ENCODE peak calls at places on chromosome 22, in ten cellular contexts. One of them, this sample, is unnamed.

GRCh38 chr22:26364066-26365015 is 64.7 kb upstream of the ASPHD2 start:
- DNase-seq in CD4-positive, alpha-beta T cell: peak
- DNase-seq in PC-9: peak
- DNase-seq in activated CD8-positive, alpha-beta memory T cell treated with anti-CD3 and anti-CD28 coated beads for 4 hours: peak
- DNase-seq in left colon: peak
- DNase-seq in mucosa of gallbladder: peak
- DNase-seq in right lobe of liver: peak
- DNase-seq in upper lobe of right lung: no peak
- DNase-seq in stimulated activated CD4-positive, alpha-beta T cell treated with anti-CD3 and anti-CD28 coated beads, Interleukin-12 subunit alpha, Interleukin-12 subunit beta, amount 100 ng/mL, for 48 hours: peak
- DNase-seq in left ventricle myocardium inferior: peak
- DNase-seq in this sample: peak

GRCh38 chr22:38033522-38034277 is 23.5 kb upstream of the PICK1 start:
- DNase-seq in CD4-positive, alpha-beta T cell: no peak
- DNase-seq in PC-9: no peak
- DNase-seq in activated CD8-positive, alpha-beta memory T cell treated with anti-CD3 and anti-CD28 coated beads for 4 hours: no peak
- DNase-seq in left colon: no peak
- DNase-seq in mucosa of gallbladder: no peak
- DNase-seq in right lobe of liver: no peak
- DNase-seq in upper lobe of right lung: no peak
- DNase-seq in stimulated activated CD4-positive, alpha-beta T cell treated with anti-CD3 and anti-CD28 coated beads, Interleukin-12 subunit alpha, Interleukin-12 subunit beta, amount 100 ng/mL, for 48 hours: no peak
- DNase-seq in left ventricle myocardium inferior: no peak
- DNase-seq in this sample: no peak

GRCh38 chr22:31707519-31707918 is 42.4 kb downstream of the PRR14L start:
- DNase-seq in CD4-positive, alpha-beta T cell: no peak
- DNase-seq in PC-9: no peak
- DNase-seq in activated CD8-positive, alpha-beta memory T cell treated with anti-CD3 and anti-CD28 coated beads for 4 hours: no peak
- DNase-seq in left colon: no peak
- DNase-seq in mucosa of gallbladder: no peak
- DNase-seq in right lobe of liver: no peak
- DNase-seq in upper lobe of right lung: no peak
- DNase-seq in stimulated activated CD4-positive, alpha-beta T cell treated with anti-CD3 and anti-CD28 coated beads, Interleukin-12 subunit alpha, Interleukin-12 subunit beta, amount 100 ng/mL, for 48 hours: no peak
- DNase-seq in left ventricle myocardium inferior: no peak
- DNase-seq in this sample: peak

GRCh38 chr22:43624144-43624998 is 187.7 kb downstream of the EFCAB6 start:
- DNase-seq in CD4-positive, alpha-beta T cell: no peak
- DNase-seq in PC-9: peak
- DNase-seq in activated CD8-positive, alpha-beta memory T cell treated with anti-CD3 and anti-CD28 coated beads for 4 hours: no peak
- DNase-seq in left colon: no peak
- DNase-seq in mucosa of gallbladder: no peak
- DNase-seq in right lobe of liver: no peak
- DNase-seq in upper lobe of right lung: no peak
- DNase-seq in stimulated activated CD4-positive, alpha-beta T cell treated with anti-CD3 and anti-CD28 coated beads, Interleukin-12 subunit alpha, Interleukin-12 subunit beta, amount 100 ng/mL, for 48 hours: no peak
- DNase-seq in left ventricle myocardium inferior: no peak
- DNase-seq in this sample: no peak

GRCh38 chr22:23068832-23069385 is 1.4 kb upstream of the GNAZ start:
- DNase-seq in CD4-positive, alpha-beta T cell: no peak
- DNase-seq in PC-9: no peak
- DNase-seq in activated CD8-positive, alpha-beta memory T cell treated with anti-CD3 and anti-CD28 coated beads for 4 hours: no peak
- DNase-seq in left colon: peak
- DNase-seq in mucosa of gallbladder: no peak
- DNase-seq in right lobe of liver: no peak
- DNase-seq in upper lobe of right lung: peak
- DNase-seq in stimulated activated CD4-positive, alpha-beta T cell treated with anti-CD3 and anti-CD28 coated beads, Interleukin-12 subunit alpha, Interleukin-12 subunit beta, amount 100 ng/mL, for 48 hours: no peak
- DNase-seq in left ventricle myocardium inferior: no peak
- DNase-seq in this sample: peak

GRCh38 chr22:49935561-49935960 is 17.1 kb downstream of the CRELD2 start:
- DNase-seq in CD4-positive, alpha-beta T cell: no peak
- DNase-seq in PC-9: no peak
- DNase-seq in activated CD8-positive, alpha-beta memory T cell treated with anti-CD3 and anti-CD28 coated beads for 4 hours: peak
- DNase-seq in left colon: no peak
- DNase-seq in mucosa of gallbladder: no peak
- DNase-seq in right lobe of liver: no peak
- DNase-seq in upper lobe of right lung: no peak
- DNase-seq in stimulated activated CD4-positive, alpha-beta T cell treated with anti-CD3 and anti-CD28 coated beads, Interleukin-12 subunit alpha, Interleukin-12 subunit beta, amount 100 ng/mL, for 48 hours: no peak
- DNase-seq in left ventricle myocardium inferior: no peak
- DNase-seq in this sample: no peak

GRCh38 chr22:42439821-42440674 is 7.8 kb upstream of the NFAM1 start:
- DNase-seq in CD4-positive, alpha-beta T cell: no peak
- DNase-seq in PC-9: no peak
- DNase-seq in activated CD8-positive, alpha-beta memory T cell treated with anti-CD3 and anti-CD28 coated beads for 4 hours: no peak
- DNase-seq in left colon: peak
- DNase-seq in mucosa of gallbladder: no peak
- DNase-seq in right lobe of liver: no peak
- DNase-seq in upper lobe of right lung: peak
- DNase-seq in stimulated activated CD4-positive, alpha-beta T cell treated with anti-CD3 and anti-CD28 coated beads, Interleukin-12 subunit alpha, Interleukin-12 subunit beta, amount 100 ng/mL, for 48 hours: no peak
- DNase-seq in left ventricle myocardium inferior: no peak
- DNase-seq in this sample: no peak

GRCh38 chr22:37564111-37564711 is 3.9 kb downstream of the CDC42EP1 start:
- DNase-seq in CD4-positive, alpha-beta T cell: no peak
- DNase-seq in PC-9: no peak
- DNase-seq in activated CD8-positive, alpha-beta memory T cell treated with anti-CD3 and anti-CD28 coated beads for 4 hours: no peak
- DNase-seq in left colon: no peak
- DNase-seq in mucosa of gallbladder: no peak
- DNase-seq in right lobe of liver: no peak
- DNase-seq in upper lobe of right lung: no peak
- DNase-seq in stimulated activated CD4-positive, alpha-beta T cell treated with anti-CD3 and anti-CD28 coated beads, Interleukin-12 subunit alpha, Interleukin-12 subunit beta, amount 100 ng/mL, for 48 hours: no peak
- DNase-seq in left ventricle myocardium inferior: no peak
- DNase-seq in this sample: no peak

GRCh38 chr22:29260031-29260560 is 7.7 kb downstream of the RHBDD3 start:
- DNase-seq in CD4-positive, alpha-beta T cell: no peak
- DNase-seq in PC-9: no peak
- DNase-seq in activated CD8-positive, alpha-beta memory T cell treated with anti-CD3 and anti-CD28 coated beads for 4 hours: no peak
- DNase-seq in left colon: no peak
- DNase-seq in mucosa of gallbladder: no peak
- DNase-seq in right lobe of liver: peak
- DNase-seq in upper lobe of right lung: no peak
- DNase-seq in stimulated activated CD4-positive, alpha-beta T cell treated with anti-CD3 and anti-CD28 coated beads, Interleukin-12 subunit alpha, Interleukin-12 subunit beta, amount 100 ng/mL, for 48 hours: no peak
- DNase-seq in left ventricle myocardium inferior: no peak
- DNase-seq in this sample: no peak

GRCh38 chr22:37739611-37740049 is 42.8 kb downstream of the TRIOBP start:
- DNase-seq in CD4-positive, alpha-beta T cell: no peak
- DNase-seq in PC-9: no peak
- DNase-seq in activated CD8-positive, alpha-beta memory T cell treated with anti-CD3 and anti-CD28 coated beads for 4 hours: no peak
- DNase-seq in left colon: no peak
- DNase-seq in mucosa of gallbladder: no peak
- DNase-seq in right lobe of liver: no peak
- DNase-seq in upper lobe of right lung: peak
- DNase-seq in stimulated activated CD4-positive, alpha-beta T cell treated with anti-CD3 and anti-CD28 coated beads, Interleukin-12 subunit alpha, Interleukin-12 subunit beta, amount 100 ng/mL, for 48 hours: no peak
- DNase-seq in left ventricle myocardium inferior: peak
- DNase-seq in this sample: no peak

GRCh38 chr22:27794244-27794643 is 7.3 kb downstream of the MN1 start:
- DNase-seq in CD4-positive, alpha-beta T cell: no peak
- DNase-seq in PC-9: no peak
- DNase-seq in activated CD8-positive, alpha-beta memory T cell treated with anti-CD3 and anti-CD28 coated beads for 4 hours: no peak
- DNase-seq in left colon: no peak
- DNase-seq in mucosa of gallbladder: no peak
- DNase-seq in right lobe of liver: no peak
- DNase-seq in upper lobe of right lung: no peak
- DNase-seq in stimulated activated CD4-positive, alpha-beta T cell treated with anti-CD3 and anti-CD28 coated beads, Interleukin-12 subunit alpha, Interleukin-12 subunit beta, amount 100 ng/mL, for 48 hours: no peak
- DNase-seq in left ventricle myocardium inferior: no peak
- DNase-seq in this sample: no peak

GRCh38 chr22:49014227-49015201 is 813.2 kb downstream of the BRD1 start:
- DNase-seq in CD4-positive, alpha-beta T cell: no peak
- DNase-seq in PC-9: no peak
- DNase-seq in activated CD8-positive, alpha-beta memory T cell treated with anti-CD3 and anti-CD28 coated beads for 4 hours: no peak
- DNase-seq in left colon: no peak
- DNase-seq in mucosa of gallbladder: peak
- DNase-seq in right lobe of liver: peak
- DNase-seq in upper lobe of right lung: peak
- DNase-seq in stimulated activated CD4-positive, alpha-beta T cell treated with anti-CD3 and anti-CD28 coated beads, Interleukin-12 subunit alpha, Interleukin-12 subunit beta, amount 100 ng/mL, for 48 hours: no peak
- DNase-seq in left ventricle myocardium inferior: no peak
- DNase-seq in this sample: no peak

GRCh38 chr22:38202437-38203089 is 769 bp downstream of the MAFF start:
- DNase-seq in CD4-positive, alpha-beta T cell: no peak
- DNase-seq in PC-9: peak
- DNase-seq in activated CD8-positive, alpha-beta memory T cell treated with anti-CD3 and anti-CD28 coated beads for 4 hours: no peak
- DNase-seq in left colon: peak
- DNase-seq in mucosa of gallbladder: peak
- DNase-seq in right lobe of liver: peak
- DNase-seq in upper lobe of right lung: peak
- DNase-seq in stimulated activated CD4-positive, alpha-beta T cell treated with anti-CD3 and anti-CD28 coated beads, Interleukin-12 subunit alpha, Interleukin-12 subunit beta, amount 100 ng/mL, for 48 hours: no peak
- DNase-seq in left ventricle myocardium inferior: peak
- DNase-seq in this sample: peak

GRCh38 chr22:26168199-26168915 is 905 bp upstream of the SEZ6L start:
- DNase-seq in CD4-positive, alpha-beta T cell: no peak
- DNase-seq in PC-9: no peak
- DNase-seq in activated CD8-positive, alpha-beta memory T cell treated with anti-CD3 and anti-CD28 coated beads for 4 hours: no peak
- DNase-seq in left colon: no peak
- DNase-seq in mucosa of gallbladder: no peak
- DNase-seq in right lobe of liver: no peak
- DNase-seq in upper lobe of right lung: no peak
- DNase-seq in stimulated activated CD4-positive, alpha-beta T cell treated with anti-CD3 and anti-CD28 coated beads, Interleukin-12 subunit alpha, Interleukin-12 subunit beta, amount 100 ng/mL, for 48 hours: no peak
- DNase-seq in left ventricle myocardium inferior: no peak
- DNase-seq in this sample: no peak

GRCh38 chr22:30882181-30882771 is 86.3 kb downstream of the MORC2 start:
- DNase-seq in CD4-positive, alpha-beta T cell: no peak
- DNase-seq in PC-9: peak
- DNase-seq in activated CD8-positive, alpha-beta memory T cell treated with anti-CD3 and anti-CD28 coated beads for 4 hours: no peak
- DNase-seq in left colon: no peak
- DNase-seq in mucosa of gallbladder: no peak
- DNase-seq in right lobe of liver: peak
- DNase-seq in upper lobe of right lung: peak
- DNase-seq in stimulated activated CD4-positive, alpha-beta T cell treated with anti-CD3 and anti-CD28 coated beads, Interleukin-12 subunit alpha, Interleukin-12 subunit beta, amount 100 ng/mL, for 48 hours: no peak
- DNase-seq in left ventricle myocardium inferior: no peak
- DNase-seq in this sample: no peak

GRCh38 chr22:36753120-36753802 is 22.7 kb downstream of the IFT27 start:
- DNase-seq in CD4-positive, alpha-beta T cell: no peak
- DNase-seq in PC-9: peak
- DNase-seq in activated CD8-positive, alpha-beta memory T cell treated with anti-CD3 and anti-CD28 coated beads for 4 hours: no peak
- DNase-seq in left colon: no peak
- DNase-seq in mucosa of gallbladder: no peak
- DNase-seq in right lobe of liver: no peak
- DNase-seq in upper lobe of right lung: peak
- DNase-seq in stimulated activated CD4-positive, alpha-beta T cell treated with anti-CD3 and anti-CD28 coated beads, Interleukin-12 subunit alpha, Interleukin-12 subunit beta, amount 100 ng/mL, for 48 hours: no peak
- DNase-seq in left ventricle myocardium inferior: no peak
- DNase-seq in this sample: peak

GRCh38 chr22:41352058-41352457 is 29.7 kb upstream of the TEF start:
- DNase-seq in CD4-positive, alpha-beta T cell: no peak
- DNase-seq in PC-9: peak
- DNase-seq in activated CD8-positive, alpha-beta memory T cell treated with anti-CD3 and anti-CD28 coated beads for 4 hours: no peak
- DNase-seq in left colon: no peak
- DNase-seq in mucosa of gallbladder: no peak
- DNase-seq in right lobe of liver: no peak
- DNase-seq in upper lobe of right lung: no peak
- DNase-seq in stimulated activated CD4-positive, alpha-beta T cell treated with anti-CD3 and anti-CD28 coated beads, Interleukin-12 subunit alpha, Interleukin-12 subunit beta, amount 100 ng/mL, for 48 hours: no peak
- DNase-seq in left ventricle myocardium inferior: no peak
- DNase-seq in this sample: no peak

GRCh38 chr22:40951795-40952602 is 821 bp downstream of the RBX1 start:
- DNase-seq in CD4-positive, alpha-beta T cell: no peak
- DNase-seq in PC-9: no peak
- DNase-seq in activated CD8-positive, alpha-beta memory T cell treated with anti-CD3 and anti-CD28 coated beads for 4 hours: no peak
- DNase-seq in left colon: no peak
- DNase-seq in mucosa of gallbladder: no peak
- DNase-seq in right lobe of liver: no peak
- DNase-seq in upper lobe of right lung: no peak
- DNase-seq in stimulated activated CD4-positive, alpha-beta T cell treated with anti-CD3 and anti-CD28 coated beads, Interleukin-12 subunit alpha, Interleukin-12 subunit beta, amount 100 ng/mL, for 48 hours: peak
- DNase-seq in left ventricle myocardium inferior: no peak
- DNase-seq in this sample: no peak

GRCh38 chr22:39239561-39240423 is 5.0 kb downstream of the PDGFB start:
- DNase-seq in CD4-positive, alpha-beta T cell: peak
- DNase-seq in PC-9: peak
- DNase-seq in activated CD8-positive, alpha-beta memory T cell treated with anti-CD3 and anti-CD28 coated beads for 4 hours: no peak
- DNase-seq in left colon: peak
- DNase-seq in mucosa of gallbladder: peak
- DNase-seq in right lobe of liver: peak
- DNase-seq in upper lobe of right lung: peak
- DNase-seq in stimulated activated CD4-positive, alpha-beta T cell treated with anti-CD3 and anti-CD28 coated beads, Interleukin-12 subunit alpha, Interleukin-12 subunit beta, amount 100 ng/mL, for 48 hours: no peak
- DNase-seq in left ventricle myocardium inferior: no peak
- DNase-seq in this sample: peak

GRCh38 chr22:26589845-26590524 is at the start of gene TPST2:
- DNase-seq in CD4-positive, alpha-beta T cell: peak
- DNase-seq in PC-9: peak
- DNase-seq in activated CD8-positive, alpha-beta memory T cell treated with anti-CD3 and anti-CD28 coated beads for 4 hours: peak
- DNase-seq in left colon: peak
- DNase-seq in mucosa of gallbladder: peak
- DNase-seq in right lobe of liver: peak
- DNase-seq in upper lobe of right lung: peak
- DNase-seq in stimulated activated CD4-positive, alpha-beta T cell treated with anti-CD3 and anti-CD28 coated beads, Interleukin-12 subunit alpha, Interleukin-12 subunit beta, amount 100 ng/mL, for 48 hours: peak
- DNase-seq in left ventricle myocardium inferior: peak
- DNase-seq in this sample: peak

GRCh38 chr22:37378642-37379058 is 48.6 kb downstream of the ELFN2 start:
- DNase-seq in CD4-positive, alpha-beta T cell: no peak
- DNase-seq in PC-9: no peak
- DNase-seq in activated CD8-positive, alpha-beta memory T cell treated with anti-CD3 and anti-CD28 coated beads for 4 hours: no peak
- DNase-seq in left colon: no peak
- DNase-seq in mucosa of gallbladder: no peak
- DNase-seq in right lobe of liver: no peak
- DNase-seq in upper lobe of right lung: no peak
- DNase-seq in stimulated activated CD4-positive, alpha-beta T cell treated with anti-CD3 and anti-CD28 coated beads, Interleukin-12 subunit alpha, Interleukin-12 subunit beta, amount 100 ng/mL, for 48 hours: no peak
- DNase-seq in left ventricle myocardium inferior: no peak
- DNase-seq in this sample: no peak

GRCh38 chr22:32079110-32080089 is 36.3 kb downstream of the SLC5A1 start:
- DNase-seq in CD4-positive, alpha-beta T cell: no peak
- DNase-seq in PC-9: peak
- DNase-seq in activated CD8-positive, alpha-beta memory T cell treated with anti-CD3 and anti-CD28 coated beads for 4 hours: no peak
- DNase-seq in left colon: peak
- DNase-seq in mucosa of gallbladder: peak
- DNase-seq in right lobe of liver: no peak
- DNase-seq in upper lobe of right lung: no peak
- DNase-seq in stimulated activated CD4-positive, alpha-beta T cell treated with anti-CD3 and anti-CD28 coated beads, Interleukin-12 subunit alpha, Interleukin-12 subunit beta, amount 100 ng/mL, for 48 hours: no peak
- DNase-seq in left ventricle myocardium inferior: no peak
- DNase-seq in this sample: peak

GRCh38 chr22:19962909-19963806 is 21.5 kb upstream of the TXNRD2 start:
- DNase-seq in CD4-positive, alpha-beta T cell: no peak
- DNase-seq in PC-9: peak
- DNase-seq in activated CD8-positive, alpha-beta memory T cell treated with anti-CD3 and anti-CD28 coated beads for 4 hours: no peak
- DNase-seq in left colon: peak
- DNase-seq in mucosa of gallbladder: peak
- DNase-seq in right lobe of liver: peak
- DNase-seq in upper lobe of right lung: peak
- DNase-seq in stimulated activated CD4-positive, alpha-beta T cell treated with anti-CD3 and anti-CD28 coated beads, Interleukin-12 subunit alpha, Interleukin-12 subunit beta, amount 100 ng/mL, for 48 hours: no peak
- DNase-seq in left ventricle myocardium inferior: no peak
- DNase-seq in this sample: peak

GRCh38 chr22:39174498-39175120 is 22.1 kb upstream of the CBX7 start:
- DNase-seq in CD4-positive, alpha-beta T cell: peak
- DNase-seq in PC-9: peak
- DNase-seq in activated CD8-positive, alpha-beta memory T cell treated with anti-CD3 and anti-CD28 coated beads for 4 hours: peak
- DNase-seq in left colon: peak
- DNase-seq in mucosa of gallbladder: peak
- DNase-seq in right lobe of liver: peak
- DNase-seq in upper lobe of right lung: peak
- DNase-seq in stimulated activated CD4-positive, alpha-beta T cell treated with anti-CD3 and anti-CD28 coated beads, Interleukin-12 subunit alpha, Interleukin-12 subunit beta, amount 100 ng/mL, for 48 hours: peak
- DNase-seq in left ventricle myocardium inferior: peak
- DNase-seq in this sample: peak

GRCh38 chr22:45083659-45084305 is 74.0 kb upstream of the PHF21B start:
- DNase-seq in CD4-positive, alpha-beta T cell: no peak
- DNase-seq in PC-9: no peak
- DNase-seq in activated CD8-positive, alpha-beta memory T cell treated with anti-CD3 and anti-CD28 coated beads for 4 hours: no peak
- DNase-seq in left colon: no peak
- DNase-seq in mucosa of gallbladder: no peak
- DNase-seq in right lobe of liver: no peak
- DNase-seq in upper lobe of right lung: no peak
- DNase-seq in stimulated activated CD4-positive, alpha-beta T cell treated with anti-CD3 and anti-CD28 coated beads, Interleukin-12 subunit alpha, Interleukin-12 subunit beta, amount 100 ng/mL, for 48 hours: no peak
- DNase-seq in left ventricle myocardium inferior: no peak
- DNase-seq in this sample: no peak

GRCh38 chr22:36010090-36010489 is 18.5 kb downstream of the RBFOX2 start:
- DNase-seq in CD4-positive, alpha-beta T cell: no peak
- DNase-seq in PC-9: no peak
- DNase-seq in activated CD8-positive, alpha-beta memory T cell treated with anti-CD3 and anti-CD28 coated beads for 4 hours: no peak
- DNase-seq in left colon: no peak
- DNase-seq in mucosa of gallbladder: no peak
- DNase-seq in right lobe of liver: peak
- DNase-seq in upper lobe of right lung: no peak
- DNase-seq in stimulated activated CD4-positive, alpha-beta T cell treated with anti-CD3 and anti-CD28 coated beads, Interleukin-12 subunit alpha, Interleukin-12 subunit beta, amount 100 ng/mL, for 48 hours: no peak
- DNase-seq in left ventricle myocardium inferior: no peak
- DNase-seq in this sample: no peak